ENCODE peak calls at places on chromosomes 3 and 15, in five cellular contexts. B, A, L, R and W are unnamed samples.

GRCh38 chr3:32570426-32571191 is at the start of gene DYNC1LI1:
- DNase-seq in L (peak; percentile 52), B (peak; percentile 71), R (peak; percentile 94), A (peak; percentile 95), W (peak; percentile 97)

GRCh38 chr15:59170295-59170881 is 36.3 kb upstream of the LDHAL6B start:
- DNase-seq in L (no peak), R (peak; percentile 91), A (no peak), B (peak; percentile 63), W (peak; percentile 19)

GRCh38 chr3:45786801-45787495 is 9.4 kb downstream of the SLC6A20 start:
- DNase-seq in A (no peak), R (no peak), B (no peak), L (no peak), W (no peak)

GRCh38 chr15:81939604-81940440 is 106.0 kb downstream of the MEX3B start:
- DNase-seq in A (peak; percentile 69), B (peak; percentile 16), L (peak; percentile 21), R (peak; percentile 69), W (peak; percentile 44)

GRCh38 chr3:29757054-29757777 is 476.3 kb downstream of the RBMS3 start:
- DNase-seq in B (peak; percentile 74), R (peak; percentile 80), L (no peak), A (no peak), W (no peak)

GRCh38 chr3:14148041-14148985 is 23.5 kb downstream of the TMEM43 start:
- DNase-seq in L (peak; percentile 72), R (no peak), A (no peak), B (no peak), W (peak; percentile 70)

GRCh38 chr15:38176155-38176554 is 76.5 kb upstream of the SPRED1 start:
- DNase-seq in L (no peak), B (peak; percentile 83), A (peak; percentile 79), R (peak; percentile 37), W (no peak)

GRCh38 chr3:196632033-196632751 is 7.3 kb upstream of the NRROS start:
- DNase-seq in L (no peak), B (peak; percentile 52), R (peak; percentile 78), A (peak; percentile 95), W (peak; percentile 90)

GRCh38 chr3:194187543-194187942 is 51.6 kb downstream of the HES1 start:
- DNase-seq in A (no peak), L (no peak), B (no peak), R (peak; percentile 16), W (no peak)

GRCh38 chr3:29153811-29154210 is 127.1 kb upstream of the RBMS3 start:
- DNase-seq in B (no peak), L (no peak), A (peak; percentile 65), R (no peak), W (no peak)

GRCh38 chr3:4976109-4976508 is 3.1 kb upstream of the BHLHE40 start:
- DNase-seq in A (peak; percentile 82), B (peak; percentile 49), R (peak; percentile 85), L (no peak), W (peak; percentile 63)

GRCh38 chr3:29639621-29640290 is 358.9 kb downstream of the RBMS3 start:
- DNase-seq in R (no peak), L (no peak), B (no peak), A (no peak), W (no peak)

GRCh38 chr3:41574900-41575299 is 375.6 kb downstream of the CTNNB1 start:
- DNase-seq in A (peak; percentile 25), L (no peak), B (no peak), R (no peak), W (no peak)
- TF ChIP-seq CTCF in A (no peak), L (peak; percentile 29), B (no peak), R (no peak), W (no peak)

DNA sequence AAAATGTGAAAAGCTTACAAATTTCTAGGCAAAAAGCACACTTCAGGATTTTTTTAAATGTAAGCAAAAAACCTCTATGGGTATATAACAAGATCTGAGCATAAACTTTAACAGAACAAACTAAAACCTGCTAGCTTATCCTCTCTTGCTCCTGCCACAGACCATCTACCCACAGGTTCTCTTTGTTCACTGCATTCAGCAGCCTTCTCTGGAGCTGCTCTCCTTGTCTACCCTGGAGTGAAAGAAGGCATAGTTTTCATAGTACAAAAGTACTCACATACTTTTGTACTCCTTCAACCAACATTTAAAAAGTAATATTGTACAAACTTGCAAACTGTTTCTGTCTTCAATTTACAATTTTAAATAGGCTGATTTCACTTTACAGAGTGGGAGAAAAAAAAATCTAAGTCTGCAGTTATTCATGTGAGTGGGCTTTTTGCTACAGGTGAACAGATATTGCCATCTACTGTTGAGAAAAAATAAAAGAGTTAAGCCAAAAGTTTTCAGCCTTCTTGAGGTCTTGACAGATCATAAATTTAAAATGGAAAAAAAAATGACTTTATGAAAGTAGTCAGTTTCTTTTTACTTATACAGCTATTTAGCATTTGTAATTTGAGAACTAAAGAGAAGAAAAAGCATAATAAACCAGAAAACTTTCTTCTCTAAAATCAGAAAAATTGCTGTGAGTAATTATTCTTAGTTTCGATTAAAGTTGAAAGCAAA is 20.4 kb downstream of the TERC start:
- DNase-seq in L (no peak), R (no peak), B (peak; percentile 12), A (no peak), W (no peak)
- TF ChIP-seq CTCF in L (peak; percentile 27), R (peak; percentile 24), B (peak; percentile 15), A (peak; percentile 15), W (no peak)

DNA sequence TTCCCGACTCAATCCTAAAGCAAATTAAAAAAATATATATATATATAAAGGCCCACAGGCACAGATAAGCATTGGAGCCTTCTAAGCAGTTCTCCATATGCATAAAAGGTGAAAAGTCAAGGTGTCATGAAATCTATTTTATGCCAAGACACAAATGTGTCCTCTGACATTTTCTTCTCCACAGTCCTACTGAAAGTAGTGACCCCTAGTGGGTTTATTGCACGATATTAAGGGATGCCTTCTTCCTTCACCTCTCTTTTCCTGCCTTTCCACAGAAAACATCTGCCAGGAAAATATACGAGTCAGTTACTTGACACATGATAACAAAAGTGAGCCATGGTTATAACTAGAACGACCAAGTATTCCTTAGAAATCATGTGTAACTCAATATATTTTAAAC is 303.2 kb downstream of the TIGIT start:
- DNase-seq in L (no peak), B (no peak), A (no peak), R (peak; percentile 8), W (no peak)
- TF ChIP-seq CTCF in L (peak; percentile 23), B (no peak), A (no peak), R (no peak), W (no peak)

GRCh38 chr3:167032267-167032876 is 347.7 kb downstream of the ZBBX start:
- DNase-seq in A (peak; percentile 27), R (peak; percentile 78), B (peak; percentile 42), L (peak; percentile 41), W (peak; percentile 13)
- TF ChIP-seq CTCF in A (peak; percentile 27), R (peak; percentile 57), B (peak; percentile 75), L (peak; percentile 72), W (peak; percentile 43)

DNA sequence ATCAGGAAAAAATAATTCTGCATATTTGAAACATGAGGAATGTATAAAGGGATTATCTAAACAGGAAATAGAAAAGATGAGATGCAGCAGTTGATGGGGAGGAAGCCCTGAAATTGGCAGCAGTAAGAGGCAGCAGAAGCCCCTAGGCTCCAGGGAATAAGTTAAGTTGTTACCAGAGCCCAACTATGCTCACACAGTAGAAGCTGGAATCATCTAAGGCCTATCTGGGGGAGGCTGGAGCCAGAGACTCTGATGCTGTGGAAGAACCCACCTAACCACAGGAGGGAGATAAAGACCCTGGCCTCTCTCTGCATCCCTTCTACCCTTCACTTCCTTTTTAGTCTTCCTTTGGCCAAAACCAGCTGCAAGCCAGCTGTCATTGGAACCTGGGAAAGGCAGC is 519.7 kb downstream of the DIPK2A start:
- DNase-seq in A (no peak), B (no peak), R (no peak), L (no peak), W (no peak)
- TF ChIP-seq CTCF in A (no peak), B (no peak), R (no peak), L (no peak), W (no peak)

GRCh38 chr15:70100495-70101331 is 3.0 kb upstream of the TLE3 start:
- DNase-seq in B (peak; percentile 69), L (peak; percentile 70), R (peak; percentile 75), A (peak; percentile 69), W (peak; percentile 82)
- TF ChIP-seq CTCF in B (no peak), L (peak; percentile 51), R (no peak), A (peak; percentile 29), W (peak; percentile 46)

DNA sequence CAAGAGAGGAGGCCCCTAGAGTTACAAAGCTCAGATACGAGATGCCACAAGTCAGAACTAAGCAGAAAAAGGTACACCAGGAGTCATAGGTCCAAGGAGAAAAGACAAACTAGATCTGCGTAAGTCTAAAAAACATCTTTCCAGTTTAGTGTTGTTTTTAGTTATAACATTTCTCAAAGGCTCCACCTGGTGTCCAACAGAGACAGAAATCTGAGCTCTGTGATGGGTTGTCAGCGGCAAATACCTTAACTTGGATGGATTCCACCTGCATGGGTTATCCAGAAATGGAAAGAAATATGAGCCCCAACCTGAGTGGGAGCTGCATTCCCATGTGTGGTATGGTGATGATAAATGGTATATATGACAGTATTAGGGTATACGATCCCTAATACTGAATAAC is 238.6 kb upstream of the CHRM5 start:
- DNase-seq in L (no peak), A (no peak), B (no peak), R (peak; percentile 43), W (no peak)
- TF ChIP-seq CTCF in L (peak; percentile 46), A (no peak), B (peak; percentile 29), R (peak; percentile 39), W (no peak)

DNA sequence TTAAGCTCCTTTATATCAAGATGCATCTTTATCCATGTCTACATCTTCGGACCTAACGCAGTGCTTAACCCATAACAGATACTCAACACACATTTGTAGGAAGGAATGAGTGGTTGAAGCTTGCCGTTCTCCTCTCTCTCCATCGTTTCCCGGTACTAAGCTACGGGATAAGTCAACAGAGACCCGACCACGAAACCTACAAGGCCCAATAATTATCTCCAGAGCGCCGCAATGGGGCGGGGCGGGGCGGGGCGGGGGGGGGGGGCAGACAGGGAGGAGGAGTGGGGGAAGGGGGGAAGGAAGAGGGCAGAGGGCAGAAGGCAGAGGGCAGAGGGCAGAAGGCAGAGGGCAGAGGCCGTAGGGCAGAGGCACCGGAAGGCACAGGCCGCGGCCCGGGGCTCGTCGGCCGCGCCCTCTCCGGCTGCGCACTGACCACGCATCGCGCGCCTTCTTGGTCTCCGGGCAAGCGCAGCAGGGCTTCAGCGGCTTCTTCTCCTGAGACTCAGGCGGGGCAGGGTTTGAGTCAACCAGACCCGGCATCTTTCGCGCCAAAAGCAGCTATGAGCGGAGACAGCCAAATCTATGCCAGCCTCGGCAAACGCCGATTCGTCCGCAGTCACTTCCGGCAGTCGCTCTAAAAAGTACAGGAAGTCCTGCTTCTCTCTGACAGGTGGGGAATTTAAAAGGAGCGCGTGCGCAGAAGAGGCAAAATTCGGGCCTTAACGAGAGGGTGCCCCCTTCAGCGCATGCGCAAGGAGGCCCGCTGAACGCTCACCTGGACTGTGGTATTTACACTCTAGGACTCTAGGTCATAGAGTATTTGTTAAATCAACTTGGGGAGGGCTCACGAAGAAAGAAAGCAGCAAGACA is at the start of gene COX17:
- DNase-seq in L (peak; percentile 82), R (peak; percentile 98), B (peak; percentile 92), A (peak; percentile 99), W (peak; percentile 81)
- TF ChIP-seq CTCF in L (no peak), R (no peak), B (no peak), A (no peak), W (no peak)

GRCh38 chr3:47440131-47440530 is 35.6 kb downstream of the SCAP start:
- DNase-seq in R (peak; percentile 30), B (no peak), L (no peak), A (no peak), W (no peak)
- TF ChIP-seq CTCF in R (no peak), B (no peak), L (peak; percentile 56), A (no peak), W (peak; percentile 15)